ENCODE peak calls at places on chromosomes 11 and 22, in four cellular contexts. One of them, this sample, is unnamed.

GRCh38 chr22:22558972-22559603 is at the start of gene PRAME:
- DNase-seq in HAP-1: peak
- DNase-seq in mucosa of gallbladder: peak
- DNase-seq in pancreas: peak
- DNase-seq in this sample: peak

GRCh38 chr11:126113515-126113957 is 50.9 kb upstream of the CDON start:
- DNase-seq in HAP-1: no peak
- DNase-seq in mucosa of gallbladder: peak
- DNase-seq in pancreas: peak
- DNase-seq in this sample: no peak

GRCh38 chr11:1171223-1171984 is 13.7 kb downstream of the MUC5AC start:
- DNase-seq in HAP-1: no peak
- DNase-seq in mucosa of gallbladder: no peak
- DNase-seq in pancreas: no peak
- DNase-seq in this sample: no peak

GRCh38 chr11:105838668-105839403 is 183.2 kb downstream of the MSANTD4 start:
- DNase-seq in HAP-1: no peak
- DNase-seq in mucosa of gallbladder: no peak
- DNase-seq in pancreas: no peak
- DNase-seq in this sample: no peak

GRCh38 chr11:125956371-125956770 is 10.5 kb downstream of the VSIG10L2 start:
- DNase-seq in HAP-1: no peak
- DNase-seq in mucosa of gallbladder: no peak
- DNase-seq in pancreas: no peak
- DNase-seq in this sample: no peak

GRCh38 chr11:125724125-125724524 is 22.0 kb upstream of the PATE1 start:
- DNase-seq in HAP-1: no peak
- DNase-seq in mucosa of gallbladder: no peak
- DNase-seq in pancreas: no peak
- DNase-seq in this sample: no peak

GRCh38 chr11:133123371-133123770 is 408.9 kb downstream of the OPCML start:
- DNase-seq in HAP-1: no peak
- DNase-seq in mucosa of gallbladder: no peak
- DNase-seq in pancreas: no peak
- DNase-seq in this sample: no peak

GRCh38 chr11:12109591-12110196 is 696 bp upstream of the MICAL2 start:
- DNase-seq in HAP-1: no peak
- DNase-seq in mucosa of gallbladder: no peak
- DNase-seq in pancreas: no peak
- DNase-seq in this sample: no peak

GRCh38 chr11:94185387-94186084 is 56.9 kb downstream of the PANX1 start:
- DNase-seq in HAP-1: no peak
- DNase-seq in mucosa of gallbladder: no peak
- DNase-seq in pancreas: no peak
- DNase-seq in this sample: no peak

GRCh38 chr22:26669060-26669481 is 11.7 kb downstream of the MIAT start:
- DNase-seq in HAP-1: peak
- DNase-seq in mucosa of gallbladder: no peak
- DNase-seq in pancreas: peak
- DNase-seq in this sample: no peak

GRCh38 chr11:61168292-61168691 is 7.1 kb upstream of the VPS37C start:
- DNase-seq in HAP-1: no peak
- DNase-seq in mucosa of gallbladder: no peak
- DNase-seq in pancreas: no peak
- DNase-seq in this sample: no peak

GRCh38 chr11:35412285-35412684 is 7.1 kb downstream of the SLC1A2 start:
- DNase-seq in HAP-1: peak
- DNase-seq in mucosa of gallbladder: no peak
- DNase-seq in pancreas: no peak
- DNase-seq in this sample: no peak

GRCh38 chr11:1669546-1670218 is 27.3 kb upstream of the KRTAP5-6 start:
- DNase-seq in HAP-1: no peak
- DNase-seq in mucosa of gallbladder: peak
- DNase-seq in pancreas: no peak
- DNase-seq in this sample: no peak

GRCh38 chr22:46072030-46072881 is 78.1 kb upstream of the PPARA start:
- DNase-seq in HAP-1: peak
- DNase-seq in mucosa of gallbladder: peak
- DNase-seq in pancreas: peak
- DNase-seq in this sample: no peak

GRCh38 chr11:25702417-25702816 is 629.5 kb upstream of the ANO3 start:
- DNase-seq in HAP-1: no peak
- DNase-seq in mucosa of gallbladder: no peak
- DNase-seq in pancreas: no peak
- DNase-seq in this sample: no peak

GRCh38 chr11:95821640-95822039 is 31.3 kb downstream of the CEP57 start:
- DNase-seq in HAP-1: no peak
- DNase-seq in mucosa of gallbladder: no peak
- DNase-seq in pancreas: no peak
- DNase-seq in this sample: no peak

GRCh38 chr11:118618115-118618990 is 10.9 kb downstream of the PHLDB1 start:
- DNase-seq in HAP-1: no peak
- DNase-seq in mucosa of gallbladder: peak
- DNase-seq in pancreas: no peak
- DNase-seq in this sample: no peak

GRCh38 chr11:18080451-18080850 is 25.4 kb downstream of the SAAL1 start:
- DNase-seq in HAP-1: no peak
- DNase-seq in mucosa of gallbladder: no peak
- DNase-seq in pancreas: no peak
- DNase-seq in this sample: no peak

GRCh38 chr22:20422271-20422958 is 15.2 kb downstream of the SCARF2 start:
- DNase-seq in HAP-1: no peak
- DNase-seq in mucosa of gallbladder: no peak
- DNase-seq in pancreas: no peak
- DNase-seq in this sample: no peak

GRCh38 chr11:85948884-85949283 is 93.7 kb downstream of the CCDC83 start:
- DNase-seq in HAP-1: no peak
- DNase-seq in mucosa of gallbladder: no peak
- DNase-seq in pancreas: no peak
- DNase-seq in this sample: no peak

GRCh38 chr11:18332891-18333290 is 10.5 kb downstream of the GTF2H1 start:
- DNase-seq in HAP-1: no peak
- DNase-seq in mucosa of gallbladder: no peak
- DNase-seq in pancreas: no peak
- DNase-seq in this sample: no peak

GRCh38 chr11:81005595-81005994 is 1564.8 kb upstream of the TENM4 start:
- DNase-seq in HAP-1: no peak
- DNase-seq in mucosa of gallbladder: no peak
- DNase-seq in pancreas: no peak
- DNase-seq in this sample: no peak

GRCh38 chr11:5548440-5548839 is at the start of gene OR52H1:
- DNase-seq in HAP-1: no peak
- DNase-seq in mucosa of gallbladder: no peak
- DNase-seq in pancreas: no peak
- DNase-seq in this sample: no peak

GRCh38 chr11:131109256-131109655 is 193.0 kb upstream of the SNX19 start:
- DNase-seq in HAP-1: no peak
- DNase-seq in mucosa of gallbladder: no peak
- DNase-seq in pancreas: no peak
- DNase-seq in this sample: no peak

GRCh38 chr11:94771390-94771789 is 3.2 kb downstream of the AMOTL1 start:
- DNase-seq in HAP-1: no peak
- DNase-seq in mucosa of gallbladder: no peak
- DNase-seq in pancreas: no peak
- DNase-seq in this sample: no peak

GRCh38 chr11:21485426-21485825 is 707.5 kb upstream of the ANO5 start:
- DNase-seq in HAP-1: no peak
- DNase-seq in mucosa of gallbladder: no peak
- DNase-seq in pancreas: no peak
- DNase-seq in this sample: no peak

GRCh38 chr11:96014234-96014633 is 90.3 kb upstream of the MTMR2 start:
- DNase-seq in HAP-1: no peak
- DNase-seq in mucosa of gallbladder: no peak
- DNase-seq in pancreas: no peak
- DNase-seq in this sample: no peak

GRCh38 chr11:111183706-111184105 is 61.8 kb upstream of the POU2AF2 start:
- DNase-seq in HAP-1: no peak
- DNase-seq in mucosa of gallbladder: no peak
- DNase-seq in pancreas: no peak
- DNase-seq in this sample: peak

GRCh38 chr11:97463891-97464290 is 1074.1 kb downstream of the JRKL start:
- DNase-seq in HAP-1: no peak
- DNase-seq in mucosa of gallbladder: no peak
- DNase-seq in pancreas: no peak
- DNase-seq in this sample: no peak

GRCh38 chr11:134558916-134559616 is 147.0 kb upstream of the B3GAT1 start:
- DNase-seq in HAP-1: no peak
- DNase-seq in mucosa of gallbladder: no peak
- DNase-seq in pancreas: no peak
- DNase-seq in this sample: no peak

GRCh38 chr11:120137611-120138521 is at the start of gene TRIM29:
- DNase-seq in HAP-1: no peak
- DNase-seq in mucosa of gallbladder: peak
- DNase-seq in pancreas: peak
- DNase-seq in this sample: no peak